ENCODE peak calls at places on chromosomes 7 and 10, in eight cellular contexts. N is H1, Z is gastrocnemius medialis, T is left lung, R is HCT116, I is heart left ventricle, A is cardiac muscle cell, H is breast epithelium. B is an unnamed sample. For H3K27me3 and H3K4me1, the result is how much of the 10 kb centered on the place peaks cover.

GRCh38 chr10:5070648-5071410 is 23.4 kb upstream of the AKR1C3 start:
- DNase-seq in N (no peak), Z (no peak), T (no peak), R (no peak), I (no peak), A (peak), H (no peak), B (no peak)

GRCh38 chr7:134515569-134516468 is 11.5 kb upstream of the AKR1B10 start:
- DNase-seq in N (peak), Z (peak), T (no peak), R (peak), I (no peak), A (peak), H (no peak), B (no peak)

GRCh38 chr7:118492466-118492865 is 268.0 kb downstream of the ANKRD7 start:
- DNase-seq in N (no peak), Z (no peak), T (no peak), R (no peak), I (no peak), A (no peak), H (no peak), B (no peak)

GRCh38 chr10:11017575-11018425 is at the start of gene CELF2:
- DNase-seq in N (peak), Z (peak), T (peak), R (no peak), I (peak), A (peak), H (no peak), B (peak)

GRCh38 chr7:46725838-46726237 is 804.8 kb upstream of the IGFBP3 start:
- DNase-seq in N (no peak), Z (no peak), T (no peak), R (no peak), I (no peak), A (peak), H (no peak), B (no peak)

GRCh38 chr10:111824128-111824527 is 359.4 kb downstream of the GPAM start:
- DNase-seq in N (no peak), Z (no peak), T (no peak), R (no peak), I (no peak), A (no peak), H (no peak), B (no peak)

GRCh38 chr10:7314068-7314646 is 96.7 kb downstream of the SFMBT2 start:
- DNase-seq in N (no peak), Z (no peak), T (no peak), R (no peak), I (no peak), A (no peak), H (no peak), B (no peak)

GRCh38 chr7:122301858-122302745 is 2.4 kb downstream of the FEZF1 start:
- DNase-seq in N (peak), Z (no peak), T (no peak), R (no peak), I (no peak), A (no peak), H (no peak), B (no peak)

GRCh38 chr10:4947635-4948596 is 15.3 kb upstream of the AKR1C1 start:
- DNase-seq in N (no peak), Z (peak), T (no peak), R (peak), I (peak), A (peak), H (no peak), B (no peak)

GRCh38 chr10:34292178-34292565 is 522.9 kb downstream of the PARD3 start:
- DNase-seq in N (no peak), Z (no peak), T (no peak), R (no peak), I (no peak), A (peak), H (no peak), B (no peak)

GRCh38 chr10:60409202-60409601 is 19.5 kb upstream of the ANK3 start:
- DNase-seq in N (no peak), Z (no peak), T (no peak), R (no peak), I (no peak), A (no peak), H (no peak), B (no peak)

GRCh38 chr10:117112220-117112619 is 25.9 kb downstream of the VAX1 start:
- DNase-seq in N (no peak), Z (no peak), T (no peak), R (peak), I (no peak), A (peak), H (no peak), B (no peak)
- H3K27me3 ChIP-seq in N (under half), Z (under half), T (under half), R (under half), I (under half), A (under half), H (under half), B (under half)

GRCh38 chr10:62057872-62058271 is 156.4 kb downstream of the ARID5B start:
- DNase-seq in N (no peak), Z (no peak), T (no peak), R (no peak), I (no peak), A (no peak), H (no peak), B (no peak)
- H3K4me1 ChIP-seq in N (under half), Z (half or more), T (half or more), R (under half), I (half or more), A (under half), H (under half), B (under half)

GRCh38 chr7:128124786-128125185 is 93.5 kb upstream of the LRRC4 start:
- DNase-seq in N (no peak), Z (no peak), T (no peak), R (no peak), I (no peak), A (no peak), H (no peak), B (no peak)
- H3K27me3 ChIP-seq in N (under half), Z (under half), T (under half), R (under half), I (under half), A (under half), H (under half), B (under half)

DNA sequence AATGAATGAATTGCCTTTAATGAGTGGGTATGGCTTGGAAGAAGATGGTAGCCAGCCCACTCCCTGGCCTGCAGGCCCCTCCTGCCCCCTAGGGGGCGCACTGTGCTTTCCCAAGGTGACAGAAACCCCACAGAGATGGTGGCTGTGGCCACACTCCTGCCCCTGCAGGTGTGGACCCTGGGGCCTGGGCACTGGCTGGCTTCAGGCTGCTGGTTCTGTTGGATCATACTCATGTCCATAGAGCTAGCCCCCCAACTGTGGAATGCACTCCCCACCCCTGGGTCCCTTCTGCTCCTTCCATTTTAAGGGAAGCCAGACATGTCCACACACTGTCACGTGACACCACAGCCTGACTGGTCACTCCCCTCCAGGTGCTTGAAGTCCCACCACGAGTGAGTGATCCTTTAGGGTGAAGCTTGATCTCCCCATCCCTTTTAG is 44.8 kb downstream of the ZCCHC24 start:
- DNase-seq in N (peak), Z (no peak), T (peak), R (peak), I (no peak), A (peak), H (no peak), B (peak)
- H3K4me1 ChIP-seq in N (under half), Z (under half), T (half or more), R (under half), I (half or more), A (half or more), H (under half), B (half or more)

GRCh38 chr7:31767686-31768358 is 80.8 kb downstream of the PPP1R17 start:
- DNase-seq in N (peak), Z (no peak), T (no peak), R (no peak), I (no peak), A (no peak), H (no peak), B (no peak)
- H3K27me3 ChIP-seq in N (half or more), Z (under half), T (under half), R (under half), I (under half), A (under half), H (under half), B (under half)

GRCh38 chr7:7964250-7964649 is 4.3 kb upstream of the GLCCI1 start:
- DNase-seq in N (no peak), Z (no peak), T (no peak), R (no peak), I (no peak), A (no peak), H (no peak), B (no peak)

GRCh38 chr7:7962851-7963250 is 5.7 kb upstream of the GLCCI1 start:
- DNase-seq in N (no peak), Z (no peak), T (no peak), R (no peak), I (no peak), A (no peak), H (no peak), B (no peak)

GRCh38 chr7:7956531-7957221 is 11.9 kb upstream of the GLCCI1 start:
- DNase-seq in N (no peak), Z (no peak), T (no peak), R (no peak), I (no peak), A (no peak), H (no peak), B (no peak)

GRCh38 chr7:7957513-7957912 is 11.1 kb upstream of the GLCCI1 start:
- DNase-seq in N (no peak), Z (no peak), T (no peak), R (no peak), I (no peak), A (no peak), H (no peak), B (no peak)

GRCh38 chr7:7959979-7960670 is 8.5 kb upstream of the GLCCI1 start:
- DNase-seq in N (no peak), Z (no peak), T (no peak), R (no peak), I (no peak), A (no peak), H (no peak), B (no peak)
- H3K4me1 ChIP-seq in N (under half), Z (under half), T (under half), R (under half), I (under half), A (under half), H (under half), B (under half)

GRCh38 chr7:138713191-138713590 is 12.0 kb upstream of the SVOPL start:
- DNase-seq in N (no peak), Z (no peak), T (no peak), R (no peak), I (no peak), A (no peak), H (no peak), B (no peak)
- H3K27me3 ChIP-seq in N (under half), Z (under half), T (under half), R (under half), I (under half), A (under half), H (under half), B (under half)

GRCh38 chr7:139750459-139751095 is 27.2 kb downstream of the HIPK2 start:
- DNase-seq in N (no peak), Z (no peak), T (no peak), R (no peak), I (no peak), A (no peak), H (no peak), B (no peak)

GRCh38 chr7:139753079-139753692 is 24.6 kb downstream of the HIPK2 start:
- DNase-seq in N (no peak), Z (no peak), T (no peak), R (no peak), I (no peak), A (no peak), H (no peak), B (no peak)

GRCh38 chr7:139752600-139752999 is 25.2 kb downstream of the HIPK2 start:
- DNase-seq in N (no peak), Z (no peak), T (no peak), R (no peak), I (no peak), A (no peak), H (no peak), B (no peak)

GRCh38 chr7:139752148-139752547 is 25.6 kb downstream of the HIPK2 start:
- DNase-seq in N (no peak), Z (no peak), T (no peak), R (no peak), I (no peak), A (no peak), H (no peak), B (no peak)

GRCh38 chr7:139753693-139754111 is 24.1 kb downstream of the HIPK2 start:
- DNase-seq in N (no peak), Z (peak), T (no peak), R (no peak), I (no peak), A (no peak), H (no peak), B (no peak)
- H3K4me1 ChIP-seq in N (under half), Z (half or more), T (under half), R (under half), I (half or more), A (under half), H (under half), B (under half)

GRCh38 chr7:27395626-27396025 is 153.0 kb downstream of the EVX1 start:
- DNase-seq in N (no peak), Z (no peak), T (no peak), R (no peak), I (no peak), A (no peak), H (no peak), B (no peak)
- H3K27me3 ChIP-seq in N (under half), Z (under half), T (under half), R (under half), I (under half), A (under half), H (under half), B (under half)

B was measured in ovary.